ENCODE peak calls at places on chromosomes 4 and X, in four cellular contexts. J, I, R and U are unnamed samples.

GRCh38 chr4:1011022-1011694 is at the start of gene FGFRL1:
- DNase-seq in J (peak), I (peak), R (peak), U (peak)

GRCh38 chr4:23871420-23871819 is 18.4 kb downstream of the PPARGC1A start:
- DNase-seq in J (no peak), I (no peak), R (no peak), U (no peak)

GRCh38 chr4:128060130-128060619 is 937 bp upstream of the LARP1B start:
- DNase-seq in I (no peak), R (peak), J (no peak), U (peak)

GRCh38 chr4:54230479-54231418 is 1.7 kb downstream of the PDGFRA start:
- DNase-seq in I (no peak), J (peak), R (peak), U (peak)

GRCh38 chr4:124433500-124433899 is 279.0 kb downstream of the ANKRD50 start:
- DNase-seq in I (no peak), J (no peak), R (no peak), U (no peak)

GRCh38 chr4:150056569-150056968 is 21.7 kb upstream of the DCLK2 start:
- DNase-seq in R (peak), I (no peak), J (no peak), U (peak)

GRCh38 chrX:7586126-7586525 is 256.8 kb upstream of the VCX start:
- DNase-seq in I (no peak), J (no peak), R (peak), U (peak)

GRCh38 chr4:113327513-113327912 is 278.1 kb downstream of the ANK2 start:
- DNase-seq in J (no peak), I (no peak), R (peak), U (peak)

GRCh38 chrX:103792916-103793540 is 16.4 kb downstream of the PLP1 start:
- DNase-seq in J (no peak), I (peak), R (peak), U (peak)

GRCh38 chr4:73836373-73837269 is at the start of gene CXCL6:
- DNase-seq in R (no peak), J (peak), I (no peak), U (no peak)